ENCODE peak calls at places on chromosome 14, in eight cellular contexts. X is HL-60, I is suprapubic skin, C is breast epithelium, S is HCT116, U is stomach, A is GM23338, J is transverse colon. L is an unnamed sample.

GRCh38 chr14:95685978-95686922 is at the start of gene TCL1B:
- DNase-seq in U (no peak), S (no peak), A (peak), X (no peak), C (no peak), J (no peak), I (peak), L (no peak)

GRCh38 chr14:54564071-54564798 is 2.7 kb upstream of the SAMD4A start:
- DNase-seq in A (peak), I (no peak), S (no peak), U (no peak), X (no peak), C (no peak), J (no peak), L (no peak)

GRCh38 chr14:80055912-80056801 is 155.1 kb downstream of the DIO2 start:
- DNase-seq in J (peak), U (peak), X (peak), S (no peak), A (peak), C (peak), I (no peak), L (no peak)

GRCh38 chr14:105841022-105842009 is 314.9 kb downstream of the TMEM121 start:
- DNase-seq in X (no peak), J (no peak), S (no peak), C (no peak), A (no peak), U (no peak), I (peak), L (no peak)

GRCh38 chr14:96925422-96925821 is 128.2 kb downstream of the VRK1 start:
- DNase-seq in S (no peak), I (no peak), J (no peak), U (no peak), C (no peak), A (no peak), X (no peak), L (no peak)

GRCh38 chr14:57326253-57326652 is 57.5 kb downstream of the AP5M1 start:
- DNase-seq in I (no peak), X (peak), A (no peak), U (no peak), S (no peak), J (no peak), C (no peak), L (no peak)

GRCh38 chr14:71418591-71419245 is 511.5 kb downstream of the PCNX1 start:
- DNase-seq in J (no peak), S (no peak), X (no peak), I (no peak), A (no peak), C (no peak), U (no peak), L (no peak)

GRCh38 chr14:59296508-59296907 is 108.0 kb downstream of the DAAM1 start:
- DNase-seq in A (no peak), S (no peak), J (no peak), X (no peak), C (no peak), I (no peak), U (no peak), L (no peak)

GRCh38 chr14:55160989-55161388 is 30.4 kb downstream of the DLGAP5 start:
- DNase-seq in J (no peak), S (peak), X (no peak), U (no peak), I (no peak), A (no peak), C (no peak), L (no peak)

GRCh38 chr14:102200690-102201368 is 61.1 kb downstream of the WDR20 start:
- DNase-seq in A (no peak), J (no peak), S (no peak), U (no peak), C (no peak), X (peak), I (no peak), L (no peak)

GRCh38 chr14:34425095-34425851 is 36.8 kb downstream of the SPTSSA start:
- DNase-seq in S (no peak), X (no peak), U (no peak), A (no peak), I (no peak), C (peak), J (peak), L (no peak)

GRCh38 chr14:31787377-31787776 is 226.2 kb downstream of the NUBPL start:
- DNase-seq in C (no peak), S (peak), X (no peak), U (no peak), I (no peak), A (no peak), J (no peak), L (no peak)
- TF ChIP-seq CTCF in C (no peak), S (peak), X (no peak), U (no peak), I (no peak), A (no peak), J (peak), L (no peak)

DNA sequence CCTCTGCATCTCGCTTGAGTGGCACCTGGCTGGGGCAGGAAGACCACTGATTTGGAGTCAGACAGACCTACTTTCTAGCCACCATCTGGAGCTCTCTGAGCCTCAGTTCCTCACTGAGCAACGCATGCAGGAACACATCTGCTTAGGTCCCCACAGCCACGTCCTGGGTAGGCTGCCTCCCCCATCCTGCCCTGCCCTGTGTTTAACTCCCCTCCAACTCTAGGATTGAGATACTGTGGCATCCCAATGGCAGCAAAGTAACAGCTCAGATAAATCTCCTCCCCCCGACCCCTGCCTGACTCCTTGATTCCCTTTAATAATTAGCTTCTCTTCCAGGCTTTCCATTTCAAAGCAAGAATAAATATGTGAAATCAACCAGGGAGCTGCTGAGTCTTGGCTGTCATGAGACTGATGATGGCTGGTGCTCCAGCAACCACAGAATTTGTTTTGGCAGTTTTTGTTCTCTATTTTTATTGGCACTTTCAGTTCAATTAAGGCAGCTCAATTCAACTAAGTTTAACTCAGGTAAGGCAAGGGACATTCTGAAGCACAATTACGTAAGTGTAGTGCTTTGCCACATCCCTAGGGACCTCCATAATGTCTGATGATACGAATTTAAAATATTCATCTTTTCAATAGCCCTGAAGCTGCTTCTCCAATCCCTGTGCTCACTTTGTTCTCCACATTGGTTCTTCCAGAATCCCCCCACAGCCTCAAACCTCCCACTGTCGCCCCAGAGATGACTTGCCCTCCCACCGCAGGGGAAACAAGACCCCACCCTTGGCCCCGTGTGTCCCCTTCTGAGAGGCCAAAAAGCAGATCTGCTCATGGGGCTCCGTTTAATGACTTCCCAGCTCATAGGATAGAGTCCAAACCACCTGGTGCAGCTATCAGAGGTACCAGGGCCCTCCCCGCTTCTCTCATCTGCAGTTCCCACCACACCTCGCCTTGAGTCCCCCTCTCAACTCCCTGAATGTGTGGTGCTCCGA is 58.2 kb downstream of the ESR2 start:
- DNase-seq in J (peak), U (no peak), C (no peak), S (no peak), A (no peak), X (no peak), I (no peak), L (peak)
- TF ChIP-seq POLR2AphosphoS5 in J (no peak), U (no peak), C (no peak), S (no peak), A (no peak), X (no peak), I (no peak), L (peak)

DNA sequence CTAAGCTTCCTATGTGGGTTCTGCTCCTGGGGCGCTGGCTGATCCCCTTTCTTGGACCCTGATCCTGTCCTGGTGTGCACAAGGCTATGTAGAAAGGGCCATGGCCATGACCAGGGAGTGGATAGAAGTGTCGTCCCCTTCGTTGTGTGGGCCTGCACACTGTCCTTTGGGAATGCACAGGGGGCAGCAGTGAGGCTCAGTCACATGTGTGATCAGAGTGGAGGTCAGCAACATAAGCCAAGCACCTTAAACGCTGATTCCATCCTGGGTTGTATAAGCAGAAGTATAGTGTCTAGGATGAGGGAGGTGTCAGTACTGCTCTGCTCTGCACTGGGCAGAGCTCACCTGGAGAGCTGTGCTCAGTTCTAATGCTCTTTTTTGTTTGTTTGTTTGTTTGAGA is 48.4 kb downstream of the ESRRB start:
- DNase-seq in X (no peak), C (no peak), I (no peak), U (no peak), S (no peak), A (peak), J (no peak), L (no peak)
- TF ChIP-seq CTCF in X (no peak), C (no peak), I (no peak), U (no peak), S (peak), A (peak), J (no peak), L (no peak)

DNA sequence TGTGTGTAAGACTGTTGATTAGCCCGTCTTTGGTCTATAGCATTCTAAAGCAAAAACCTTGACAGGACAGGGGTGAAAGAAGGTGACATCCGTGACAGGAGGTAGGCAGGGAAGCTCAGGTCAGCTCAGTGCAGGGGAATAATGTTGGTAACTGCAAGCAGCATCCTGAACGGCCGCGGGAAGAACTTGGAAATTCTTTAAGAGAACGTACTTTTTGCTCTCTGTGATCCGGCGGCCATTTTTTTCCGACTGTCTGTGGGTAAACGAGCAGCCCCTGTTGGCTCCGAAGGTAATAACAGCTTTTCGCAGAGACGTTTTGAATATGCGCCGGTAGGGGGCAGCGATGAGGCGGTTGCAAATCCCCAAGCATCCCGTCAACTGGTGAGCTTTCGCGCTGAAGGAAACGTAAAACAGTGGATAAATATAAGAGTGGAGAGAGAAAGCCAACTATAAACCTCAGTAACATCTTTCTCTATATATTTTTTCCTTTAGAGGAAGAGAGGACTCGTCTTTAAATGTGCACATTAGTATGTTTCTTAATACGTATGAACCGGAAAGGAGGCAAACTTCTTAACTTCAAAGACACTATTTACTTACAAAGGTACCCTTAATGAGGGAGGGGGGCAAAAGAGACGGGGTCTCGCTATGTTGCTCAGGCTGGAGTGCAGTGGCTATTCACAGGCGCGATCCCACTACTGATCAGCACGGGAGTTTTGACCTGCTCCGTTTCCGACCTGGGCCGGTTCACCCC is 9.5 kb upstream of the NEMF start:
- DNase-seq in X (peak), C (peak), S (peak), J (peak), I (peak), A (peak), U (peak), L (peak)
- TF ChIP-seq POLR2AphosphoS5 in X (peak), C (peak), S (peak), J (peak), I (no peak), A (peak), U (peak), L (no peak)

GRCh38 chr14:99347561-99347960 is 75.6 kb upstream of the BCL11B start:
- DNase-seq in X (no peak), J (no peak), U (no peak), C (no peak), I (no peak), A (no peak), S (no peak), L (no peak)
- TF ChIP-seq CTCF in X (no peak), J (no peak), U (no peak), C (no peak), I (no peak), A (no peak), S (no peak), L (no peak)

DNA sequence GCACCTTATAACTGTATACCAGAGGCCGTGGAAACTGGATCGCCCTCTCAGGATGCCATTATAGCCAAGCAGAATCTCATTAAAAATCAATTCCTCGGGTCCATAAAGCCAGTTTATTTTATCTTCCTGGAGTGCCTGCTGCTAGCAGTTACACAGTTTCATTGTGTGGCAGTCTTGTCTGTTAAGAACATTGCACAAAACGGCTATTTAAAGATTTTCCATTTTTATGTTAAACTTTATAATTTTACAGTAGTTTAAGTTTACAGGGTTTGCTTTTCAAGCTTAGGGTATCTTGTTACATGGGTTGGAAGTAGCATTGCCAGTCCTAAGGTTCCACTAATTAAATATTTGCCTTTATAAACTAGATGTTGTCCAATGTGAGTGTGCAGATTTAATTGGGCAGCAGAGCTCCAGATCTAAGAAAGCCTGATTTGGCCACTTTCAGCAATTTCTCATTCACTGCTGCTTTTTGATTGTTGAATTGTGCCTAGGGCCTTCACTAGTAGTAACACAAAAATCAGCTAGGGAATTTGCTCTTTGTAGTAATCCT is 17.0 kb downstream of the TMEM30B start:
- DNase-seq in S (no peak), U (no peak), C (no peak), J (no peak), I (no peak), X (no peak), A (no peak), L (no peak)
- TF ChIP-seq POLR2AphosphoS5 in S (no peak), U (no peak), C (no peak), J (no peak), I (no peak), X (no peak), A (no peak), L (no peak)

GRCh38 chr14:61233436-61233956 is 47.6 kb downstream of the TMEM30B start:
- DNase-seq in X (no peak), C (no peak), J (no peak), A (no peak), I (no peak), U (no peak), S (no peak), L (no peak)
- TF ChIP-seq CTCF in X (no peak), C (no peak), J (no peak), A (no peak), I (no peak), U (no peak), S (no peak), L (no peak)